ENCODE peak calls at places on chromosomes 7 and 10, in seven cellular contexts. B is Calu3, Z is GM12865, N is AG04450, U is GM13977, F is OCI-LY7, K is brain microvascular endothelial cell. L is an unnamed sample.

GRCh38 chr10:52949899-52950298 is 177.3 kb upstream of the MBL2 start:
- DNase-seq in U (no peak), Z (peak), B (peak), K (no peak), N (no peak), F (peak), L (no peak)

GRCh38 chr10:86440874-86441838 is 74.6 kb upstream of the GRID1 start:
- DNase-seq in U (no peak), Z (no peak), F (no peak), B (no peak), N (peak), K (peak), L (no peak)

GRCh38 chr7:37289347-37289746 is 159.3 kb downstream of the ELMO1 start:
- DNase-seq in K (no peak), U (no peak), Z (no peak), B (no peak), F (no peak), N (no peak), L (no peak)

GRCh38 chr10:50367732-50368131 is 116.4 kb upstream of the ASAH2 start:
- DNase-seq in K (peak), N (no peak), U (no peak), Z (peak), B (peak), F (peak), L (no peak)

GRCh38 chr10:92082583-92083280 is 159.2 kb downstream of the BTAF1 start:
- DNase-seq in U (no peak), B (no peak), N (no peak), Z (no peak), K (no peak), F (no peak), L (no peak)

GRCh38 chr7:88260700-88261099 is 40.9 kb upstream of the SRI start:
- DNase-seq in Z (no peak), K (no peak), F (no peak), N (no peak), U (no peak), B (no peak), L (no peak)

GRCh38 chr7:101538596-101539459 is 90.3 kb downstream of the MYL10 start:
- DNase-seq in N (no peak), U (peak), K (peak), B (peak), F (peak), Z (peak), L (no peak)

GRCh38 chr10:60430836-60431597 is 41.3 kb upstream of the ANK3 start:
- DNase-seq in N (no peak), Z (no peak), F (no peak), B (no peak), U (no peak), K (no peak), L (no peak)

GRCh38 chr10:24344279-24344678 is 135.3 kb downstream of the KIAA1217 start:
- DNase-seq in F (no peak), Z (no peak), B (peak), U (no peak), K (peak), N (peak), L (peak)

GRCh38 chr7:51601461-51601860 is 284.9 kb upstream of the COBL start:
- DNase-seq in F (no peak), N (no peak), B (no peak), K (no peak), U (no peak), Z (no peak), L (no peak)

GRCh38 chr10:9615179-9615578 is 1402.5 kb upstream of the CELF2 start:
- DNase-seq in Z (no peak), B (no peak), N (no peak), U (no peak), K (no peak), F (no peak), L (no peak)

GRCh38 chr7:27374958-27375841 is 132.6 kb downstream of the EVX1 start:
- DNase-seq in F (no peak), N (no peak), Z (no peak), B (no peak), K (no peak), U (no peak), L (no peak)

GRCh38 chr7:27375958-27376357 is 133.4 kb downstream of the EVX1 start:
- DNase-seq in U (no peak), F (no peak), Z (no peak), N (no peak), K (no peak), B (no peak), L (no peak)

GRCh38 chr7:27382307-27382706 is 139.7 kb downstream of the EVX1 start:
- DNase-seq in B (no peak), Z (no peak), K (no peak), U (no peak), F (no peak), N (no peak), L (no peak)

GRCh38 chr7:27377988-27378387 is 135.4 kb downstream of the EVX1 start:
- DNase-seq in Z (no peak), K (no peak), F (no peak), U (no peak), N (no peak), B (no peak), L (no peak)
- TF ChIP-seq CTCF in Z (no peak), K (peak), F (no peak), U (no peak), N (peak), B (no peak), L (peak)

DNA sequence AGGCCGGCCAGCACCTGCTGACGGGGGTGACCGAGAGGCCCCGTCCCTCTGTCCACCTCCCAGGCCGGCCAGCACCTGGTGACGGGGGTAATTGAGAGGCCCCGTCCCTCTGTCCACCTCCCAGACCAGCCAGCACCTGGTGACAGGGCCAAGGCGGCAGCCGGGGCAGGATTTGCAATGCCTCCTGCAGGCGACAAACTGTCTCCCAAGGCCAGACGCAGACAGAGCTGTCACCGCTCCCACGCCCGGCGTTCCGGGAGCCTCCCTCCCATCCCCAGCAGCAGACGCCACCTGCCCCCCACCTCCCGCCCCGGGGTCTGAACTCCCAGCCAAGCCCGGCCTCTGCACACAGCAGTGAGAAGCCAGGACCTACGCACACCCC is 94.9 kb upstream of the DIP2C start:
- DNase-seq in N (no peak), B (no peak), Z (no peak), U (peak), K (no peak), F (no peak), L (no peak)
- TF ChIP-seq CTCF in N (no peak), B (no peak), Z (no peak), U (no peak), K (no peak), F (no peak), L (no peak)

GRCh38 chr10:96910488-96911395 is 78.6 kb downstream of the LCOR start:
- DNase-seq in N (no peak), F (peak), K (peak), B (peak), Z (peak), U (peak), L (no peak)
- TF ChIP-seq CTCF in N (peak), F (peak), K (peak), B (peak), Z (peak), U (peak), L (peak)

GRCh38 chr7:44484482-44485313 is 5.8 kb downstream of the NUDCD3 start:
- DNase-seq in F (no peak), B (no peak), U (no peak), Z (no peak), K (no peak), N (no peak), L (no peak)

GRCh38 chr7:44486001-44486400 is 4.5 kb downstream of the NUDCD3 start:
- DNase-seq in F (no peak), Z (no peak), N (no peak), K (no peak), U (no peak), B (no peak), L (no peak)

GRCh38 chr7:44489955-44490350 is 505 bp downstream of the NUDCD3 start:
- DNase-seq in N (no peak), B (peak), K (peak), U (peak), F (no peak), Z (peak), L (no peak)

GRCh38 chr7:44488955-44489354 is 1.5 kb downstream of the NUDCD3 start:
- DNase-seq in U (no peak), N (no peak), K (no peak), F (no peak), Z (no peak), B (no peak), L (no peak)

GRCh38 chr7:44486693-44487092 is 3.8 kb downstream of the NUDCD3 start:
- DNase-seq in B (peak), K (no peak), F (no peak), Z (no peak), N (no peak), U (no peak), L (no peak)
- TF ChIP-seq CTCF in B (no peak), K (peak), F (no peak), Z (no peak), N (peak), U (no peak), L (no peak)

DNA sequence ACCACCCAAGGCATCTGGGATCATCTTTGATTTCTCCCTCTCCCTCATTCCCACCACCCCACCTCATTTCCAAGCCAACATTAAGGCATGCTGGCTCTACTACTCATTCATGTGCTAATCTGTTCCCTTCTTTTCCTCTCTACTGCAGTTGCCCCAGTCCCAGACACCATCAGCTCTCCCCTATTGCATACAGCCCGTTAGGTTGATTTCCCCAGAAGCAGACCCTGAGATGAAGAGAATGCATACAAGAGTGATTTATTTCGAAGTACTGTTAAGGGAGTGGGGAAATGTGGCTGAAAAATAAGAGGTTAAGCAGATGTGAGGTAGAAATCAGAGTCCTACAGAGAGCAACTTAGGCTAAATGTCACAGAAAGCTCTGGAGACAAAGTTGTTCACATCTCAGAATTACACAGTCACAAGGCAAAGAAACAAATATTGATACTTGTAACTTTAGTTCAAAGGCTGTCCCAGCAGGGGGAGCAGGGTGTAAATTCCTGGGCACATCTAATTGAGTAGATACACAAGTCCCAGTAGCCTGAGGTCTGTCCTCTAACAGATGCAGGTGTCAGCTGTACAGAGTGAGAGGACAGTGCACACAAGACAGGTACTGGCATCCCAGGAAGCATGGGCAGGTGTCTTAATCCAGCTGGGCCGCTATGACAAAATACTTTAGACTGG is 20.9 kb downstream of the AKR1D1 start:
- DNase-seq in Z (peak), N (no peak), F (peak), U (peak), B (peak), K (peak), L (no peak)
- TF ChIP-seq CTCF in Z (peak), N (peak), F (peak), U (peak), B (peak), K (peak), L (no peak)

GRCh38 chr7:27144799-27145166 is 1.3 kb upstream of the HOXA5 start:
- DNase-seq in B (no peak), K (no peak), N (no peak), Z (no peak), U (no peak), F (no peak), L (no peak)

GRCh38 chr7:27142562-27143021 is 889 bp downstream of the HOXA5 start:
- DNase-seq in F (no peak), N (no peak), Z (no peak), B (no peak), K (no peak), U (no peak), L (no peak)

GRCh38 chr7:27143950-27144798 is 693 bp upstream of the HOXA5 start:
- DNase-seq in U (no peak), F (no peak), Z (no peak), B (no peak), N (no peak), K (no peak), L (no peak)

GRCh38 chr7:27141591-27142561 is 1.6 kb downstream of the HOXA5 start:
- DNase-seq in F (no peak), U (no peak), Z (no peak), K (no peak), N (no peak), B (no peak), L (no peak)

GRCh38 chr7:27143022-27143949 is at the start of gene HOXA5:
- DNase-seq in B (no peak), N (peak), F (peak), U (no peak), Z (peak), K (no peak), L (no peak)
- TF ChIP-seq CTCF in B (peak), N (peak), F (peak), U (peak), Z (no peak), K (peak), L (peak)

DNA sequence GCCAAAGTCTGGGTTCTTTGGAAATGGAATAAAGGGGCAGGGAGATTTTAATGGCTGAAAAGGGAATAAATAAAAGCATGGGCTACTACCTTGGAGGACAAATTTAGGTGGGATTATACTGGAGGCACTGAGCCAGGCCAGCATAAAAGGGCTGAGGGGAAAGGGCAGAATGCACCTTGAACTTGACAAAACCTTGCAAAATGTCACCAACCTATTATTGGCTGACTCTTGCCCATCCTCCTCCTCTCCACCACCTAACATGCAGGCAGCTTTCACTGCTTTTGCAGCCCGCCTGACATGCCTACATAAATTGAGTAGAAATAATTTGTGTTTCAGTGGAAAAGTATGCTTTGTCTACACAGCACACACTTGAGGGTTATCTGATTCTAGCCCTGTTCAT is 65.3 kb upstream of the ABLIM1 start:
- DNase-seq in U (no peak), Z (no peak), N (no peak), K (no peak), B (no peak), F (no peak), L (no peak)
- TF ChIP-seq CTCF in U (no peak), Z (no peak), N (no peak), K (no peak), B (no peak), F (no peak), L (no peak)

DNA sequence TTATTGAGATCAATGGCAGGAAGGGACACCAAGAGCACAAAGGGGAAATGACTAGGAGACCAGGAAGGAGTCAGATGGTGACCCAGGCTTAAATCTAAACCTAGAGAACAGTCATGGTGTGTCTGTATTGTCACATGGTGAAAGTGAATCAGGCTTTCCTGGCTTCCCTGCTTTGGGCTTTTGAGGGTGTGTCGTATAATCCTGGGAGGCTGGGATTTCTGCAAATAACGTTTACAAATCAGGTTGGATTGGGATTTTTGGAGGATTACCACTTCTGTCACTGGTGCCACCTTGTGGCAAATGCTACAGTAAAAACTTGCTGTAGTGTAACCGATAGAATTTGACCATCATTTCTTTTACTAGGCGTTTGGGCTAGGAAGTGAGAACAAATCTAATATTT is 502.6 kb downstream of the NRG3 start:
- DNase-seq in K (peak), U (peak), Z (peak), B (peak), N (no peak), F (no peak), L (no peak)
- TF ChIP-seq CTCF in K (peak), U (peak), Z (no peak), B (no peak), N (no peak), F (peak), L (no peak)

GRCh38 chr10:43436291-43437140 is at the start of gene ZNF487:
- DNase-seq in Z (peak), U (peak), K (peak), N (peak), B (peak), F (peak), L (peak)
- TF ChIP-seq CTCF in Z (no peak), U (peak), K (peak), N (peak), B (no peak), F (peak), L (peak)

GRCh38 chr10:131203456-131204357 is 107.8 kb downstream of the TCERG1L start:
- DNase-seq in B (no peak), N (no peak), F (no peak), U (no peak), Z (no peak), K (no peak), L (no peak)
- TF ChIP-seq CTCF in B (no peak), N (no peak), F (no peak), U (no peak), Z (no peak), K (no peak), L (no peak)

L was measured in AG09319.